ENCODE peak calls at places on chromosomes 13 and 19, in four cellular contexts. T is spleen, J is breast epithelium, A is Panc1. G is an unnamed sample.

GRCh38 chr13:27043013-27043412 is 128.6 kb downstream of the USP12 start:
- DNase-seq in T (no peak), J (peak; percentile 63), A (peak; percentile 87), G (no peak)

GRCh38 chr19:27689734-27690241 is 1523.2 kb downstream of the UQCRFS1 start:
- DNase-seq in T (no peak), J (no peak), A (no peak), G (no peak)

GRCh38 chr19:50495020-50495531 is 15.9 kb downstream of the JOSD2 start:
- DNase-seq in T (no peak), J (no peak), A (no peak), G (no peak)

GRCh38 chr19:2235396-2236284 is 489 bp downstream of the PLEKHJ1 start:
- DNase-seq in T (no peak), J (no peak), A (no peak), G (peak; percentile 86)

GRCh38 chr19:18233224-18233825 is 7.1 kb upstream of the PDE4C start:
- DNase-seq in T (no peak), J (no peak), A (no peak), G (peak; percentile 38)

GRCh38 chr13:20969182-20969581 is 66.6 kb upstream of the XPO4 start:
- DNase-seq in T (no peak), J (no peak), A (no peak), G (no peak)

GRCh38 chr13:77114271-77114670 is 87.3 kb upstream of the FBXL3 start:
- DNase-seq in T (no peak), J (no peak), A (no peak), G (no peak)

GRCh38 chr13:39317284-39317683 is 279.0 kb downstream of the NHLRC3 start:
- DNase-seq in T (no peak), J (no peak), A (no peak), G (peak; percentile 11)

GRCh38 chr13:113297370-113297871 is 382 bp downstream of the LAMP1 start:
- DNase-seq in T (no peak), J (no peak), A (no peak), G (peak; percentile 26)

GRCh38 chr19:46603195-46603637 is 2.1 kb downstream of the CALM3 start:
- DNase-seq in T (peak; percentile 71), J (no peak), A (no peak), G (peak; percentile 77)

GRCh38 chr13:24279267-24279666 is 30.1 kb upstream of the C1QTNF9 start:
- DNase-seq in T (no peak), J (no peak), A (no peak), G (no peak)

GRCh38 chr13:38636106-38636505 is 50.8 kb upstream of the FREM2 start:
- DNase-seq in T (no peak), J (no peak), A (no peak), G (no peak)

GRCh38 chr13:51981355-51981754 is 29.9 kb downstream of the ATP7B start:
- DNase-seq in T (no peak), J (no peak), A (no peak), G (no peak)

GRCh38 chr13:46866150-46866549 is 30.7 kb downstream of the HTR2A start:
- DNase-seq in T (no peak), J (no peak), A (no peak), G (peak; percentile 11)

GRCh38 chr19:31258211-31259052 is 90.8 kb downstream of the TSHZ3 start:
- DNase-seq in T (no peak), J (no peak), A (no peak), G (no peak)

GRCh38 chr13:35164324-35164932 is 222.4 kb downstream of the NBEA start:
- DNase-seq in T (no peak), J (no peak), A (no peak), G (no peak)

GRCh38 chr19:38264486-38265212 is at the start of gene SPINT2:
- DNase-seq in T (peak; percentile 93), J (peak; percentile 95), A (no peak), G (no peak)

GRCh38 chr13:73171242-73171641 is 112.4 kb downstream of the KLF5 start:
- DNase-seq in T (no peak), J (no peak), A (no peak), G (peak; percentile 63)

GRCh38 chr13:44364601-44365000 is 9.0 kb upstream of the SERP2 start:
- DNase-seq in T (no peak), J (no peak), A (no peak), G (no peak)

GRCh38 chr19:13493516-13494310 is 12.6 kb downstream of the CACNA1A start:
- DNase-seq in T (no peak), J (no peak), A (no peak), G (no peak)

GRCh38 chr19:13968383-13968935 is 16.1 kb downstream of the DCAF15 start:
- DNase-seq in T (no peak), J (no peak), A (no peak), G (no peak)

GRCh38 chr13:98405107-98405571 is 171.8 kb downstream of the STK24 start:
- DNase-seq in T (no peak), J (no peak), A (no peak), G (no peak)

GRCh38 chr13:113792236-113792770 is 33.3 kb downstream of the TMEM255B start:
- DNase-seq in T (peak; percentile 52), J (peak; percentile 27), A (no peak), G (no peak)

GRCh38 chr13:33206425-33206824 is 79.1 kb downstream of the STARD13 start:
- DNase-seq in T (no peak), J (no peak), A (no peak), G (no peak)

GRCh38 chr13:76856141-76856571 is 30.0 kb downstream of the KCTD12 start:
- DNase-seq in T (no peak), J (no peak), A (no peak), G (no peak)

DNA sequence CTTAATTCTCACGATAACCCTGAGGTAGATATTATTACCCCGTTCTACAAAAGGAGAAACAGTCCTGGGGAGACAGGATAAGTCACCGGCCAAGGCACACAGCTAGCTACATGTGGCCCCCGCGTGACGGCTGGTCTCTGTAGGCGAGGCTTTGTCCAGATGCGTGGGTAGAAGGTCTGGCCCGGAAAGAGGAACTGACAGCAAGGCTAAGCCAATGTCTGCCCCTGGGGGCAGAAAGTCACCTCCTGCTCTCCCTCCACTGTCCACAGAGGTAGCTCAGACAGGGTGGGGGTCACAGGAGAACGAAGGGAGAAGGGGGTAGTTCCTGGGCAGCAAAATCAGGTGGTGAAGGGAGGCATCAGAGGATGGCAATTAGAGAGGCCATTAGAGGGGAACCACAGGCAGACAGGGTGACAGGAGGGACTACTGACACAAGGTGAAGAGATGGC is 1.8 kb downstream of the APOC4 start:
- DNase-seq in T (peak; percentile 83), J (no peak), A (no peak), G (peak; percentile 60)
- H3K27me3 ChIP-seq in T (no peaks in the 10 kb centered on the region), J (no peaks in the 10 kb centered on the region), A (no peaks in the 10 kb centered on the region), G (no peaks in the 10 kb centered on the region)

GRCh38 chr13:25463496-25463895 is 91.7 kb downstream of the ATP8A2 start:
- DNase-seq in T (no peak), J (no peak), A (no peak), G (no peak)

GRCh38 chr13:25473864-25474263 is 102.1 kb downstream of the ATP8A2 start:
- DNase-seq in T (no peak), J (no peak), A (no peak), G (no peak)

GRCh38 chr13:25469179-25469545 is 97.4 kb downstream of the ATP8A2 start:
- DNase-seq in T (no peak), J (no peak), A (no peak), G (no peak)

GRCh38 chr13:25466880-25467279 is 95.1 kb downstream of the ATP8A2 start:
- DNase-seq in T (no peak), J (no peak), A (no peak), G (no peak)

DNA sequence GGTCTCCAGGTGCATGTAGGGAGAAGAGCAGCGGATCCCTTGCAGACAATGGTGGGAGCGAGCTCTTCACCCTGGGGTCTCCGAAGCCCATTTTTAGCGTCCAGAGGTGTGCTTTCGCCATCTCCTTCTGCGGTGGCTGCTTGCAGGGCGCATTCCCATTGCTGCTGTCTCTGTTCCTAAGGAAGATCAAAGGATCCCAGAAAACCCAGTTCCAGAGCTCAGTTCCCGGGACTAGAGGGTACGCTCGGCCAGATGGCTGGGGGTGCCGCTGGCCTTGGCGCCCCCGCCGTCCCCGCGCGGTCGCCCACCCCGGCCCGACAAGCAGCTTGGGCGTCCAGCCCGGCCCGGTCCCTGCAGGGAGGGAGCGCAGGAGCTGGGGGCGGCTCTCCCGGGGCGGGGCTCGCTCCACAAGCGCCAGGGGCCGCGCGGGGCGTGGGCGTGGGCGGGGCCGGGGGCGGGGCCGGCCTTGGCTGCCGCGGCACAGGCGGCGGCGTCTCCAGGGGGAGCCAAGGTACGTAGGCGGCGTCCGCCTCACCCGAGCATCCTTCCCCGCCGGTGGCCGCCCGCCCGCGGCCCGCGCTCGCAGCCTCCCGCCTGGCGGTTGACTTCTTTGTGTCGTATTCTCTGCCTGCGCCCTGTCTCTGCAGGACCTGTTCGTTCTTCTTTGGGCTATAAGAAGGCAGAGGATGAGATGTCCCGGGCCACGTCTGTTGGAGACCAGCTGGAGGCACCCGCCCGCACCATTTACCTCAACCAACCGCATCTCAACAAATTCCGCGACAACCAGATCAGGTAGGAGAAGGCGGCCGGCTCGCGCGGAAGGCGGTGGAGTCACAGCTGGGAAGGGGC is 96.8 kb downstream of the ATP8A2 start:
- DNase-seq in T (no peak), J (no peak), A (no peak), G (no peak)
- TF ChIP-seq POLR2AphosphoS5 in T (no peak), J (no peak), A (no peak), G (no peak)

GRCh38 chr13:31452525-31452924 is 252.8 kb downstream of the B3GLCT start:
- DNase-seq in T (no peak), J (no peak), A (no peak), G (no peak)
- TF ChIP-seq CTCF in T (no peak), J (no peak), A (no peak), G (no peak)

DNA sequence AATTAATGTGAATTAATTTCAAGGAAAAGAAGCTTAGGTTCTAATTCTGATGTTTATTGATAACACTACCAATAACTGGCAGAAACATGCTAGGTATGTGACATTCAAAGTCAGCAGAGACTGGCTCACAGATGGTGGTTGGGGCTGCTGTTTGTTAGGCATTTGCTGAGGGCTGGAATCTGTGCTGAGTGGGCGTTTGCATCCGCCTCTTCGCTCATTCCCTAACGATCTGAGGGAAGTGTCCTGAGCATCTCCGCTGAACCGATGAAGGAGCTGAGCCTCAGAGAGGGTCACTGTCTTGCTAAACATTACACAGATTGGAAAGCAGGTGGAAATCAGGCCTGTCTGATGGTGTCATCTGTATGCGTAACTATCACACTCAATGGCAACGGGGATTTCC is 338.8 kb downstream of the TEX29 start:
- DNase-seq in T (no peak), J (no peak), A (no peak), G (no peak)
- H3K27me3 ChIP-seq in T (no peaks in the 10 kb centered on the region), J (no peaks in the 10 kb centered on the region), A (no peaks in the 10 kb centered on the region), G (no peaks in the 10 kb centered on the region)

DNA sequence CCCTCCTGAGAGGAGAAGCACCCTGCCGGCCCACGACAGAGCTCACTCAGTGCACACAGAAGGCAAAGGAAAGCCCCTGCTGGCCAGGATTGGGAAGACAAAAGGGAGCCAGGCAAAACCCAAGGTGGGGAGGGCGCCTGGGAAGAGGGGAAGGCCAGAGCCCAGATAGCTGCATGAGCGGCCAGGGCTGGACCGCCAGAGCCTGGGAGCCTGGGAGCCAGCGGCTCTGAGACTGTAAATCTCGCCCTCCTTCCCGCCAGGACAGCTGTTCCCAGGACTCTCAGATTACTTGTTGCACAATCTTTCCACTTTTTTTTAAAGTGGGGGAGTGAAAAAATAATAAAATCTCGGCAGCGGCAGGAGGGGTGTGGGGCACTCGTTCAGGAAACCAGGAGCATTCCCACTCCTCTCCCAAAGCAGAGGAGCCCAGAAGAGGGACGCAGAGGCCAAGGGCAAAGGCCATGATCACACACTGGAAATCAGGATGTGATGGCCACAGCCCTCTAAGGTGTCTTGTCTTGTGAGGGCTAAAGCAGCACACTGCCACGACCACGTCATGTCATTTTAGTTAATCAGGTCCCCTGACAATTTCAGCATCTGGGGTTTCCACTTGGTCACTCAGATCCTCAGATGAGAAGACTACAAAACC is 19.6 kb upstream of the EPHX3 start:
- DNase-seq in T (no peak), J (no peak), A (no peak), G (peak; percentile 67)
- TF ChIP-seq POLR2AphosphoS5 in T (peak; percentile 64), J (peak; percentile 48), A (no peak), G (peak; percentile 51)

GRCh38 chr19:23437901-23438300 is 42.6 kb upstream of the ZNF91 start:
- DNase-seq in T (no peak), J (no peak), A (no peak), G (no peak)
- TF ChIP-seq CTCF in T (no peak), J (no peak), A (peak; percentile 8), G (no peak)

G was measured in transverse colon.